ENCODE peak calls at places on chromosomes 11 and 22, in seven cellular contexts. One of them, this sample, is unnamed.

GRCh38 chr22:23266780-23267179 is 86.5 kb downstream of the BCR start:
- DNase-seq in H7: no peak
- DNase-seq in mucosa of gallbladder: no peak
- DNase-seq in activated naive CD8-positive, alpha-beta T cell treated with anti-CD3 and anti-CD28 coated beads, Interleukin-2, amount 50 U/mL, for 24 hours: no peak
- DNase-seq in naive thymus-derived CD8-positive, alpha-beta T cell: no peak
- DNase-seq in HEK293T: no peak
- DNase-seq in stimulated activated CD4-positive, alpha-beta T cell treated with anti-CD3 and anti-CD28 coated beads, Interleukin-1b, Interleukin-23, amount 100 ng/mL, for 24 hours: no peak
- DNase-seq in this sample: no peak

GRCh38 chr11:35518766-35519165 is 6.7 kb downstream of the PAMR1 start:
- DNase-seq in H7: no peak
- DNase-seq in mucosa of gallbladder: no peak
- DNase-seq in activated naive CD8-positive, alpha-beta T cell treated with anti-CD3 and anti-CD28 coated beads, Interleukin-2, amount 50 U/mL, for 24 hours: no peak
- DNase-seq in naive thymus-derived CD8-positive, alpha-beta T cell: no peak
- DNase-seq in HEK293T: no peak
- DNase-seq in stimulated activated CD4-positive, alpha-beta T cell treated with anti-CD3 and anti-CD28 coated beads, Interleukin-1b, Interleukin-23, amount 100 ng/mL, for 24 hours: no peak
- DNase-seq in this sample: no peak

GRCh38 chr11:102318469-102318868 is 1.2 kb downstream of the BIRC3 start:
- DNase-seq in H7: no peak
- DNase-seq in mucosa of gallbladder: no peak
- DNase-seq in activated naive CD8-positive, alpha-beta T cell treated with anti-CD3 and anti-CD28 coated beads, Interleukin-2, amount 50 U/mL, for 24 hours: peak
- DNase-seq in naive thymus-derived CD8-positive, alpha-beta T cell: peak
- DNase-seq in HEK293T: no peak
- DNase-seq in stimulated activated CD4-positive, alpha-beta T cell treated with anti-CD3 and anti-CD28 coated beads, Interleukin-1b, Interleukin-23, amount 100 ng/mL, for 24 hours: peak
- DNase-seq in this sample: peak

GRCh38 chr11:67275606-67276409 is 9.5 kb downstream of the GRK2 start:
- DNase-seq in H7: peak
- DNase-seq in mucosa of gallbladder: no peak
- DNase-seq in activated naive CD8-positive, alpha-beta T cell treated with anti-CD3 and anti-CD28 coated beads, Interleukin-2, amount 50 U/mL, for 24 hours: no peak
- DNase-seq in naive thymus-derived CD8-positive, alpha-beta T cell: peak
- DNase-seq in HEK293T: no peak
- DNase-seq in stimulated activated CD4-positive, alpha-beta T cell treated with anti-CD3 and anti-CD28 coated beads, Interleukin-1b, Interleukin-23, amount 100 ng/mL, for 24 hours: no peak
- DNase-seq in this sample: no peak

GRCh38 chr11:129192150-129192549 is at the start of gene ARHGAP32:
- DNase-seq in H7: no peak
- DNase-seq in mucosa of gallbladder: no peak
- DNase-seq in activated naive CD8-positive, alpha-beta T cell treated with anti-CD3 and anti-CD28 coated beads, Interleukin-2, amount 50 U/mL, for 24 hours: no peak
- DNase-seq in naive thymus-derived CD8-positive, alpha-beta T cell: peak
- DNase-seq in HEK293T: no peak
- DNase-seq in stimulated activated CD4-positive, alpha-beta T cell treated with anti-CD3 and anti-CD28 coated beads, Interleukin-1b, Interleukin-23, amount 100 ng/mL, for 24 hours: no peak
- DNase-seq in this sample: no peak

GRCh38 chr22:50530857-50531545 is 1.2 kb upstream of the TYMP start:
- DNase-seq in H7: peak
- DNase-seq in mucosa of gallbladder: peak
- DNase-seq in activated naive CD8-positive, alpha-beta T cell treated with anti-CD3 and anti-CD28 coated beads, Interleukin-2, amount 50 U/mL, for 24 hours: peak
- DNase-seq in naive thymus-derived CD8-positive, alpha-beta T cell: peak
- DNase-seq in HEK293T: no peak
- DNase-seq in stimulated activated CD4-positive, alpha-beta T cell treated with anti-CD3 and anti-CD28 coated beads, Interleukin-1b, Interleukin-23, amount 100 ng/mL, for 24 hours: no peak
- DNase-seq in this sample: peak

GRCh38 chr11:92227233-92227593 is 2.6 kb downstream of the FAT3 start:
- DNase-seq in H7: peak
- DNase-seq in mucosa of gallbladder: no peak
- DNase-seq in activated naive CD8-positive, alpha-beta T cell treated with anti-CD3 and anti-CD28 coated beads, Interleukin-2, amount 50 U/mL, for 24 hours: no peak
- DNase-seq in naive thymus-derived CD8-positive, alpha-beta T cell: no peak
- DNase-seq in HEK293T: peak
- DNase-seq in stimulated activated CD4-positive, alpha-beta T cell treated with anti-CD3 and anti-CD28 coated beads, Interleukin-1b, Interleukin-23, amount 100 ng/mL, for 24 hours: no peak
- DNase-seq in this sample: no peak

GRCh38 chr11:110529043-110529442 is 99.3 kb downstream of the FDX1 start:
- DNase-seq in H7: no peak
- DNase-seq in mucosa of gallbladder: no peak
- DNase-seq in activated naive CD8-positive, alpha-beta T cell treated with anti-CD3 and anti-CD28 coated beads, Interleukin-2, amount 50 U/mL, for 24 hours: no peak
- DNase-seq in naive thymus-derived CD8-positive, alpha-beta T cell: no peak
- DNase-seq in HEK293T: no peak
- DNase-seq in stimulated activated CD4-positive, alpha-beta T cell treated with anti-CD3 and anti-CD28 coated beads, Interleukin-1b, Interleukin-23, amount 100 ng/mL, for 24 hours: no peak
- DNase-seq in this sample: no peak

GRCh38 chr22:42369250-42370041 is 62.8 kb downstream of the NFAM1 start:
- DNase-seq in H7: peak
- DNase-seq in mucosa of gallbladder: peak
- DNase-seq in activated naive CD8-positive, alpha-beta T cell treated with anti-CD3 and anti-CD28 coated beads, Interleukin-2, amount 50 U/mL, for 24 hours: peak
- DNase-seq in naive thymus-derived CD8-positive, alpha-beta T cell: peak
- DNase-seq in HEK293T: peak
- DNase-seq in stimulated activated CD4-positive, alpha-beta T cell treated with anti-CD3 and anti-CD28 coated beads, Interleukin-1b, Interleukin-23, amount 100 ng/mL, for 24 hours: peak
- DNase-seq in this sample: peak

GRCh38 chr22:35742342-35743100 is 24.8 kb downstream of the APOL5 start:
- DNase-seq in H7: no peak
- DNase-seq in mucosa of gallbladder: no peak
- DNase-seq in activated naive CD8-positive, alpha-beta T cell treated with anti-CD3 and anti-CD28 coated beads, Interleukin-2, amount 50 U/mL, for 24 hours: no peak
- DNase-seq in naive thymus-derived CD8-positive, alpha-beta T cell: no peak
- DNase-seq in HEK293T: peak
- DNase-seq in stimulated activated CD4-positive, alpha-beta T cell treated with anti-CD3 and anti-CD28 coated beads, Interleukin-1b, Interleukin-23, amount 100 ng/mL, for 24 hours: no peak
- DNase-seq in this sample: no peak

GRCh38 chr11:57732661-57733060 is 8.6 kb upstream of the SELENOH start:
- DNase-seq in H7: no peak
- DNase-seq in mucosa of gallbladder: no peak
- DNase-seq in activated naive CD8-positive, alpha-beta T cell treated with anti-CD3 and anti-CD28 coated beads, Interleukin-2, amount 50 U/mL, for 24 hours: no peak
- DNase-seq in naive thymus-derived CD8-positive, alpha-beta T cell: no peak
- DNase-seq in HEK293T: no peak
- DNase-seq in stimulated activated CD4-positive, alpha-beta T cell treated with anti-CD3 and anti-CD28 coated beads, Interleukin-1b, Interleukin-23, amount 100 ng/mL, for 24 hours: no peak
- DNase-seq in this sample: no peak

GRCh38 chr22:41480397-41480735 is 11.4 kb downstream of the ACO2 start:
- DNase-seq in H7: no peak
- DNase-seq in mucosa of gallbladder: no peak
- DNase-seq in activated naive CD8-positive, alpha-beta T cell treated with anti-CD3 and anti-CD28 coated beads, Interleukin-2, amount 50 U/mL, for 24 hours: no peak
- DNase-seq in naive thymus-derived CD8-positive, alpha-beta T cell: no peak
- DNase-seq in HEK293T: no peak
- DNase-seq in stimulated activated CD4-positive, alpha-beta T cell treated with anti-CD3 and anti-CD28 coated beads, Interleukin-1b, Interleukin-23, amount 100 ng/mL, for 24 hours: no peak
- DNase-seq in this sample: no peak

GRCh38 chr11:35373284-35373933 is 45.9 kb downstream of the SLC1A2 start:
- DNase-seq in H7: no peak
- DNase-seq in mucosa of gallbladder: peak
- DNase-seq in activated naive CD8-positive, alpha-beta T cell treated with anti-CD3 and anti-CD28 coated beads, Interleukin-2, amount 50 U/mL, for 24 hours: no peak
- DNase-seq in naive thymus-derived CD8-positive, alpha-beta T cell: no peak
- DNase-seq in HEK293T: no peak
- DNase-seq in stimulated activated CD4-positive, alpha-beta T cell treated with anti-CD3 and anti-CD28 coated beads, Interleukin-1b, Interleukin-23, amount 100 ng/mL, for 24 hours: no peak
- DNase-seq in this sample: no peak

GRCh38 chr11:78651923-78652602 is 77.4 kb upstream of the NARS2 start:
- DNase-seq in H7: no peak
- DNase-seq in mucosa of gallbladder: no peak
- DNase-seq in activated naive CD8-positive, alpha-beta T cell treated with anti-CD3 and anti-CD28 coated beads, Interleukin-2, amount 50 U/mL, for 24 hours: peak
- DNase-seq in naive thymus-derived CD8-positive, alpha-beta T cell: no peak
- DNase-seq in HEK293T: no peak
- DNase-seq in stimulated activated CD4-positive, alpha-beta T cell treated with anti-CD3 and anti-CD28 coated beads, Interleukin-1b, Interleukin-23, amount 100 ng/mL, for 24 hours: no peak
- DNase-seq in this sample: no peak

GRCh38 chr11:112632866-112633505 is 328.2 kb upstream of the NCAM1 start:
- DNase-seq in H7: no peak
- DNase-seq in mucosa of gallbladder: no peak
- DNase-seq in activated naive CD8-positive, alpha-beta T cell treated with anti-CD3 and anti-CD28 coated beads, Interleukin-2, amount 50 U/mL, for 24 hours: no peak
- DNase-seq in naive thymus-derived CD8-positive, alpha-beta T cell: no peak
- DNase-seq in HEK293T: no peak
- DNase-seq in stimulated activated CD4-positive, alpha-beta T cell treated with anti-CD3 and anti-CD28 coated beads, Interleukin-1b, Interleukin-23, amount 100 ng/mL, for 24 hours: no peak
- DNase-seq in this sample: no peak

GRCh38 chr22:29744902-29745301 is 21.9 kb downstream of the ZMAT5 start:
- DNase-seq in H7: no peak
- DNase-seq in mucosa of gallbladder: no peak
- DNase-seq in activated naive CD8-positive, alpha-beta T cell treated with anti-CD3 and anti-CD28 coated beads, Interleukin-2, amount 50 U/mL, for 24 hours: no peak
- DNase-seq in naive thymus-derived CD8-positive, alpha-beta T cell: no peak
- DNase-seq in HEK293T: no peak
- DNase-seq in stimulated activated CD4-positive, alpha-beta T cell treated with anti-CD3 and anti-CD28 coated beads, Interleukin-1b, Interleukin-23, amount 100 ng/mL, for 24 hours: no peak
- DNase-seq in this sample: no peak

GRCh38 chr22:41831828-41832552 is 915 bp upstream of the SREBF2 start:
- DNase-seq in H7: no peak
- DNase-seq in mucosa of gallbladder: no peak
- DNase-seq in activated naive CD8-positive, alpha-beta T cell treated with anti-CD3 and anti-CD28 coated beads, Interleukin-2, amount 50 U/mL, for 24 hours: no peak
- DNase-seq in naive thymus-derived CD8-positive, alpha-beta T cell: no peak
- DNase-seq in HEK293T: no peak
- DNase-seq in stimulated activated CD4-positive, alpha-beta T cell treated with anti-CD3 and anti-CD28 coated beads, Interleukin-1b, Interleukin-23, amount 100 ng/mL, for 24 hours: no peak
- DNase-seq in this sample: no peak

GRCh38 chr22:49550766-49551362 is 276.8 kb downstream of the BRD1 start:
- DNase-seq in H7: no peak
- DNase-seq in mucosa of gallbladder: no peak
- DNase-seq in activated naive CD8-positive, alpha-beta T cell treated with anti-CD3 and anti-CD28 coated beads, Interleukin-2, amount 50 U/mL, for 24 hours: no peak
- DNase-seq in naive thymus-derived CD8-positive, alpha-beta T cell: no peak
- DNase-seq in HEK293T: no peak
- DNase-seq in stimulated activated CD4-positive, alpha-beta T cell treated with anti-CD3 and anti-CD28 coated beads, Interleukin-1b, Interleukin-23, amount 100 ng/mL, for 24 hours: no peak
- DNase-seq in this sample: no peak

GRCh38 chr11:95520765-95521542 is 268.6 kb downstream of the FAM76B start:
- DNase-seq in H7: no peak
- DNase-seq in mucosa of gallbladder: no peak
- DNase-seq in activated naive CD8-positive, alpha-beta T cell treated with anti-CD3 and anti-CD28 coated beads, Interleukin-2, amount 50 U/mL, for 24 hours: no peak
- DNase-seq in naive thymus-derived CD8-positive, alpha-beta T cell: no peak
- DNase-seq in HEK293T: peak
- DNase-seq in stimulated activated CD4-positive, alpha-beta T cell treated with anti-CD3 and anti-CD28 coated beads, Interleukin-1b, Interleukin-23, amount 100 ng/mL, for 24 hours: no peak
- DNase-seq in this sample: no peak

GRCh38 chr11:27722945-27723344 is 22.7 kb upstream of the BDNF start:
- DNase-seq in H7: peak
- DNase-seq in mucosa of gallbladder: no peak
- DNase-seq in activated naive CD8-positive, alpha-beta T cell treated with anti-CD3 and anti-CD28 coated beads, Interleukin-2, amount 50 U/mL, for 24 hours: no peak
- DNase-seq in naive thymus-derived CD8-positive, alpha-beta T cell: no peak
- DNase-seq in HEK293T: no peak
- DNase-seq in stimulated activated CD4-positive, alpha-beta T cell treated with anti-CD3 and anti-CD28 coated beads, Interleukin-1b, Interleukin-23, amount 100 ng/mL, for 24 hours: no peak
- DNase-seq in this sample: no peak

GRCh38 chr11:85316967-85317366 is 310.2 kb downstream of the DLG2 start:
- DNase-seq in H7: no peak
- DNase-seq in mucosa of gallbladder: no peak
- DNase-seq in activated naive CD8-positive, alpha-beta T cell treated with anti-CD3 and anti-CD28 coated beads, Interleukin-2, amount 50 U/mL, for 24 hours: no peak
- DNase-seq in naive thymus-derived CD8-positive, alpha-beta T cell: no peak
- DNase-seq in HEK293T: no peak
- DNase-seq in stimulated activated CD4-positive, alpha-beta T cell treated with anti-CD3 and anti-CD28 coated beads, Interleukin-1b, Interleukin-23, amount 100 ng/mL, for 24 hours: no peak
- DNase-seq in this sample: no peak

GRCh38 chr11:128336203-128336602 is 251.2 kb downstream of the ETS1 start:
- DNase-seq in H7: no peak
- DNase-seq in mucosa of gallbladder: peak
- DNase-seq in activated naive CD8-positive, alpha-beta T cell treated with anti-CD3 and anti-CD28 coated beads, Interleukin-2, amount 50 U/mL, for 24 hours: no peak
- DNase-seq in naive thymus-derived CD8-positive, alpha-beta T cell: no peak
- DNase-seq in HEK293T: no peak
- DNase-seq in stimulated activated CD4-positive, alpha-beta T cell treated with anti-CD3 and anti-CD28 coated beads, Interleukin-1b, Interleukin-23, amount 100 ng/mL, for 24 hours: no peak
- DNase-seq in this sample: no peak

GRCh38 chr11:77851513-77851912 is 30.6 kb downstream of the AAMDC start:
- DNase-seq in H7: no peak
- DNase-seq in mucosa of gallbladder: no peak
- DNase-seq in activated naive CD8-positive, alpha-beta T cell treated with anti-CD3 and anti-CD28 coated beads, Interleukin-2, amount 50 U/mL, for 24 hours: no peak
- DNase-seq in naive thymus-derived CD8-positive, alpha-beta T cell: no peak
- DNase-seq in HEK293T: no peak
- DNase-seq in stimulated activated CD4-positive, alpha-beta T cell treated with anti-CD3 and anti-CD28 coated beads, Interleukin-1b, Interleukin-23, amount 100 ng/mL, for 24 hours: no peak
- DNase-seq in this sample: no peak

GRCh38 chr11:33695051-33695566 is 5.5 kb downstream of the C11orf91 start:
- DNase-seq in H7: no peak
- DNase-seq in mucosa of gallbladder: peak
- DNase-seq in activated naive CD8-positive, alpha-beta T cell treated with anti-CD3 and anti-CD28 coated beads, Interleukin-2, amount 50 U/mL, for 24 hours: no peak
- DNase-seq in naive thymus-derived CD8-positive, alpha-beta T cell: no peak
- DNase-seq in HEK293T: no peak
- DNase-seq in stimulated activated CD4-positive, alpha-beta T cell treated with anti-CD3 and anti-CD28 coated beads, Interleukin-1b, Interleukin-23, amount 100 ng/mL, for 24 hours: no peak
- DNase-seq in this sample: no peak

GRCh38 chr11:2433106-2433925 is 11.0 kb downstream of the TRPM5 start:
- DNase-seq in H7: no peak
- DNase-seq in mucosa of gallbladder: no peak
- DNase-seq in activated naive CD8-positive, alpha-beta T cell treated with anti-CD3 and anti-CD28 coated beads, Interleukin-2, amount 50 U/mL, for 24 hours: no peak
- DNase-seq in naive thymus-derived CD8-positive, alpha-beta T cell: no peak
- DNase-seq in HEK293T: no peak
- DNase-seq in stimulated activated CD4-positive, alpha-beta T cell treated with anti-CD3 and anti-CD28 coated beads, Interleukin-1b, Interleukin-23, amount 100 ng/mL, for 24 hours: no peak
- DNase-seq in this sample: no peak

GRCh38 chr22:38162881-38163843 is 18.5 kb downstream of the PLA2G6 start:
- DNase-seq in H7: peak
- DNase-seq in mucosa of gallbladder: no peak
- DNase-seq in activated naive CD8-positive, alpha-beta T cell treated with anti-CD3 and anti-CD28 coated beads, Interleukin-2, amount 50 U/mL, for 24 hours: no peak
- DNase-seq in naive thymus-derived CD8-positive, alpha-beta T cell: no peak
- DNase-seq in HEK293T: no peak
- DNase-seq in stimulated activated CD4-positive, alpha-beta T cell treated with anti-CD3 and anti-CD28 coated beads, Interleukin-1b, Interleukin-23, amount 100 ng/mL, for 24 hours: no peak
- DNase-seq in this sample: no peak

GRCh38 chr11:76233936-76234703 is 27.8 kb upstream of the WNT11 start:
- DNase-seq in H7: peak
- DNase-seq in mucosa of gallbladder: peak
- DNase-seq in activated naive CD8-positive, alpha-beta T cell treated with anti-CD3 and anti-CD28 coated beads, Interleukin-2, amount 50 U/mL, for 24 hours: peak
- DNase-seq in naive thymus-derived CD8-positive, alpha-beta T cell: no peak
- DNase-seq in HEK293T: no peak
- DNase-seq in stimulated activated CD4-positive, alpha-beta T cell treated with anti-CD3 and anti-CD28 coated beads, Interleukin-1b, Interleukin-23, amount 100 ng/mL, for 24 hours: no peak
- DNase-seq in this sample: no peak

GRCh38 chr11:12122083-12122482 is 11.7 kb downstream of the MICAL2 start:
- DNase-seq in H7: peak
- DNase-seq in mucosa of gallbladder: no peak
- DNase-seq in activated naive CD8-positive, alpha-beta T cell treated with anti-CD3 and anti-CD28 coated beads, Interleukin-2, amount 50 U/mL, for 24 hours: no peak
- DNase-seq in naive thymus-derived CD8-positive, alpha-beta T cell: no peak
- DNase-seq in HEK293T: peak
- DNase-seq in stimulated activated CD4-positive, alpha-beta T cell treated with anti-CD3 and anti-CD28 coated beads, Interleukin-1b, Interleukin-23, amount 100 ng/mL, for 24 hours: no peak
- DNase-seq in this sample: no peak

GRCh38 chr11:36292311-36292722 is 3.1 kb upstream of the COMMD9 start:
- DNase-seq in H7: peak
- DNase-seq in mucosa of gallbladder: no peak
- DNase-seq in activated naive CD8-positive, alpha-beta T cell treated with anti-CD3 and anti-CD28 coated beads, Interleukin-2, amount 50 U/mL, for 24 hours: peak
- DNase-seq in naive thymus-derived CD8-positive, alpha-beta T cell: no peak
- DNase-seq in HEK293T: peak
- DNase-seq in stimulated activated CD4-positive, alpha-beta T cell treated with anti-CD3 and anti-CD28 coated beads, Interleukin-1b, Interleukin-23, amount 100 ng/mL, for 24 hours: no peak
- DNase-seq in this sample: no peak

GRCh38 chr11:18563090-18563730 is 25.3 kb downstream of the UEVLD start:
- DNase-seq in H7: no peak
- DNase-seq in mucosa of gallbladder: no peak
- DNase-seq in activated naive CD8-positive, alpha-beta T cell treated with anti-CD3 and anti-CD28 coated beads, Interleukin-2, amount 50 U/mL, for 24 hours: no peak
- DNase-seq in naive thymus-derived CD8-positive, alpha-beta T cell: no peak
- DNase-seq in HEK293T: no peak
- DNase-seq in stimulated activated CD4-positive, alpha-beta T cell treated with anti-CD3 and anti-CD28 coated beads, Interleukin-1b, Interleukin-23, amount 100 ng/mL, for 24 hours: no peak
- DNase-seq in this sample: no peak

GRCh38 chr11:123740787-123741158 is 687 bp downstream of the ZNF202 start:
- DNase-seq in H7: no peak
- DNase-seq in mucosa of gallbladder: no peak
- DNase-seq in activated naive CD8-positive, alpha-beta T cell treated with anti-CD3 and anti-CD28 coated beads, Interleukin-2, amount 50 U/mL, for 24 hours: no peak
- DNase-seq in naive thymus-derived CD8-positive, alpha-beta T cell: no peak
- DNase-seq in HEK293T: peak
- DNase-seq in stimulated activated CD4-positive, alpha-beta T cell treated with anti-CD3 and anti-CD28 coated beads, Interleukin-1b, Interleukin-23, amount 100 ng/mL, for 24 hours: no peak
- DNase-seq in this sample: no peak

GRCh38 chr22:45235851-45236342 is 4.8 kb downstream of the KIAA0930 start:
- DNase-seq in H7: no peak
- DNase-seq in mucosa of gallbladder: no peak
- DNase-seq in activated naive CD8-positive, alpha-beta T cell treated with anti-CD3 and anti-CD28 coated beads, Interleukin-2, amount 50 U/mL, for 24 hours: no peak
- DNase-seq in naive thymus-derived CD8-positive, alpha-beta T cell: no peak
- DNase-seq in HEK293T: no peak
- DNase-seq in stimulated activated CD4-positive, alpha-beta T cell treated with anti-CD3 and anti-CD28 coated beads, Interleukin-1b, Interleukin-23, amount 100 ng/mL, for 24 hours: no peak
- DNase-seq in this sample: no peak

GRCh38 chr22:19679476-19680099 is 34.7 kb upstream of the SEPTIN5 start:
- DNase-seq in H7: peak
- DNase-seq in mucosa of gallbladder: peak
- DNase-seq in activated naive CD8-positive, alpha-beta T cell treated with anti-CD3 and anti-CD28 coated beads, Interleukin-2, amount 50 U/mL, for 24 hours: peak
- DNase-seq in naive thymus-derived CD8-positive, alpha-beta T cell: peak
- DNase-seq in HEK293T: peak
- DNase-seq in stimulated activated CD4-positive, alpha-beta T cell treated with anti-CD3 and anti-CD28 coated beads, Interleukin-1b, Interleukin-23, amount 100 ng/mL, for 24 hours: peak
- DNase-seq in this sample: peak

GRCh38 chr11:100557830-100558611 is 129.1 kb upstream of the ARHGAP42 start:
- DNase-seq in H7: no peak
- DNase-seq in mucosa of gallbladder: no peak
- DNase-seq in activated naive CD8-positive, alpha-beta T cell treated with anti-CD3 and anti-CD28 coated beads, Interleukin-2, amount 50 U/mL, for 24 hours: no peak
- DNase-seq in naive thymus-derived CD8-positive, alpha-beta T cell: no peak
- DNase-seq in HEK293T: no peak
- DNase-seq in stimulated activated CD4-positive, alpha-beta T cell treated with anti-CD3 and anti-CD28 coated beads, Interleukin-1b, Interleukin-23, amount 100 ng/mL, for 24 hours: no peak
- DNase-seq in this sample: no peak

GRCh38 chr11:126432525-126432924 is 77.0 kb downstream of the ST3GAL4 start:
- DNase-seq in H7: no peak
- DNase-seq in mucosa of gallbladder: no peak
- DNase-seq in activated naive CD8-positive, alpha-beta T cell treated with anti-CD3 and anti-CD28 coated beads, Interleukin-2, amount 50 U/mL, for 24 hours: no peak
- DNase-seq in naive thymus-derived CD8-positive, alpha-beta T cell: no peak
- DNase-seq in HEK293T: no peak
- DNase-seq in stimulated activated CD4-positive, alpha-beta T cell treated with anti-CD3 and anti-CD28 coated beads, Interleukin-1b, Interleukin-23, amount 100 ng/mL, for 24 hours: no peak
- DNase-seq in this sample: no peak

GRCh38 chr11:48170840-48171233 is 45.8 kb upstream of the OR4B1 start:
- DNase-seq in H7: no peak
- DNase-seq in mucosa of gallbladder: no peak
- DNase-seq in activated naive CD8-positive, alpha-beta T cell treated with anti-CD3 and anti-CD28 coated beads, Interleukin-2, amount 50 U/mL, for 24 hours: no peak
- DNase-seq in naive thymus-derived CD8-positive, alpha-beta T cell: no peak
- DNase-seq in HEK293T: no peak
- DNase-seq in stimulated activated CD4-positive, alpha-beta T cell treated with anti-CD3 and anti-CD28 coated beads, Interleukin-1b, Interleukin-23, amount 100 ng/mL, for 24 hours: no peak
- DNase-seq in this sample: no peak